ENCODE peak calls at places on chromosomes 5 and 9, in six cellular contexts. M is GM12865, T is GM23338, K is IMR-90, D is fibroblast of lung, Z is tibial artery. C is an unnamed sample.

GRCh38 chr5:14399054-14399657 is 182.4 kb upstream of the OTULINL start:
- DNase-seq in D (peak; percentile 81), T (peak; percentile 72), M (peak; percentile 51), K (peak; percentile 74), Z (no peak), C (peak; percentile 61)

GRCh38 chr5:127887282-127887681 is 184.1 kb downstream of the CCDC192 start:
- DNase-seq in Z (no peak), K (no peak), D (no peak), M (no peak), T (no peak), C (no peak)

GRCh38 chr5:177607452-177608192 is 7.7 kb downstream of the B4GALT7 start:
- DNase-seq in M (peak; percentile 56), K (peak; percentile 76), D (peak; percentile 85), T (peak; percentile 93), Z (peak; percentile 78), C (peak; percentile 63)

GRCh38 chr9:16064701-16065230 is 511.9 kb downstream of the CCDC171 start:
- DNase-seq in D (no peak), M (no peak), T (no peak), K (no peak), Z (no peak), C (no peak)

GRCh38 chr9:111020594-111020993 is 17.7 kb downstream of the LPAR1 start:
- DNase-seq in M (no peak), T (no peak), K (no peak), D (no peak), Z (no peak), C (no peak)

GRCh38 chr5:119355244-119355635 is 579 bp upstream of the TNFAIP8 start:
- DNase-seq in D (no peak), Z (no peak), K (no peak), M (peak; percentile 58), T (peak; percentile 75), C (no peak)

GRCh38 chr5:116865651-116866050 is 291.0 kb upstream of the SEMA6A start:
- DNase-seq in Z (no peak), D (no peak), K (no peak), T (peak; percentile 52), M (no peak), C (no peak)

GRCh38 chr9:124339603-124340146 is 75.6 kb downstream of the PSMB7 start:
- DNase-seq in T (peak; percentile 56), K (no peak), M (no peak), Z (no peak), D (no peak), C (no peak)

GRCh38 chr5:78753093-78753531 is 104.5 kb upstream of the LHFPL2 start:
- DNase-seq in D (peak; percentile 14), K (peak; percentile 68), T (no peak), Z (no peak), M (no peak), C (no peak)

GRCh38 chr5:149996186-149996890 is 4.1 kb downstream of the TIGD6 start:
- DNase-seq in K (no peak), Z (no peak), D (no peak), M (no peak), T (no peak), C (no peak)
- H3K4me3 ChIP-seq in K (no peak overlapping the region), Z (no peak overlapping the region), D (no peak overlapping the region), M (no peak overlapping the region), T (no peak overlapping the region), C (no peak overlapping the region)

GRCh38 chr5:39569857-39570256 is 145.1 kb upstream of the DAB2 start:
- DNase-seq in M (no peak), K (no peak), Z (no peak), T (no peak), D (no peak), C (no peak)

GRCh38 chr5:39566891-39567290 is 142.1 kb upstream of the DAB2 start:
- DNase-seq in T (no peak), D (no peak), Z (no peak), M (no peak), K (no peak), C (no peak)

DNA sequence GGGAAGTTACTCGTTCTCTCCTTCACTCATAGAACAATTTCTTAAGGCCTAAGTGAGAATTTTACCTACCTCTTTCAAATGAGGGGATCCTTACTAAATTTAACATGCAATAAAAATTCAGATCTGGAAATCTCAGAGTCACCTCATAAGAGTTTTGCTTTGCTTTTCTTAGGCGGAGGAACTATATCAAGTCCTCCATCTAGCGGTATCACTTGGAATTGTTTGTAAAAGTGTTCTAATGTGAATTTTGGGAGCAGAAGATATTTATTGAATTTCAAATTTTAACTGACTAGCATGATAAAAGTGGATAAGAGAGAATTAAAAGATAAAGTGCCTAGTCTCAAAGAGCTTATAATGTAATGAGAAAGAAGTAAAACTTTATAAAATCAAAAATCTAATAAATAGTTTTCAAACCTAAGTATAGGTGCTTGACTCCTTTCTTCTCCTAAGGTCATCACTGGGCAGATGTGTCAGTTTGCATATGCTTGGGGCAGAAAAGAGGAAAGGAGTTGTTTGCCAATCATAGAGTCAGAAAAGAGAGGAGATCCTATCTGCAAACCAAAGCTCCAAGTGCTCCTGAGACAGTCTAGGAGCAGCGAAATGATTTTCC is 145.7 kb upstream of the DAB2 start:
- DNase-seq in T (peak; percentile 62), Z (no peak), D (peak; percentile 70), M (peak; percentile 37), K (peak; percentile 61), C (peak; percentile 27)
- TF ChIP-seq CTCF in T (peak; percentile 80), Z (peak; percentile 71), D (peak; percentile 71), M (peak; percentile 49), K (peak; percentile 79), C (peak; percentile 45)

DNA sequence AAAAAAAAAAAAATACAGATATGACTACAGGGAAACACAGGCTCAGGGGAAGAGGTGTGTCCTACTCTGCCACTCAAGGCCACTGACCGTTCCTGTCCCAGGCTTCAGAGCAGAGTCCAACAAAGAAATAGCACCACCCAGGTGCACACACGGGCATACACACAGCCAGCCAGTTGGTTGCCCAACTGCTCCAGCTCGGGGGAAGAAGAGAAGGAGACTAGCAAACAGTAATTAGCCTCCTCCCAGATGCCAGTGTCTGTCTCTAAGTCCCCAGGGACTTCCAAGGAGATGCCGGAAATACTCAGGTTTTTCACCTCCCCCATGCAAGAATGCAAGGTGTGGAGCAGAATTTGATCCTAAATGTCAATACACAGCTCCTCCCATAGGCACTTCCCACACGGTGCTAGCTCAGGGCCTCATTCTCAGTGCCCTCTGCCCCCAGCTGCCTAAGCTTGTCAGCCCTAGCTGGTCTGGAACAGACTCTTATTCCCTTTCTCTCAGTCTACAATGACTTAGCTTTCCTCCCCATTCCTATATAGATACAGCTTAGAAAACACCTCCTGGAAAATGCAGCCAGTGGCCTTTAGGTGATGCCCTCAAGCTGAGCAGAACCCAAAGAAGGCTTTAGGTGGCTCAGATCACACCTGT is 1.7 kb downstream of the MYORG start:
- DNase-seq in K (no peak), T (peak; percentile 76), D (no peak), Z (no peak), M (no peak), C (no peak)
- H3K4me3 ChIP-seq in K (no peak overlapping the region), T (peak overlapping the region; percentile 81), D (no peak overlapping the region), Z (no peak overlapping the region), M (no peak overlapping the region), C (no peak overlapping the region)

GRCh38 chr9:135009051-135009560 is 78.4 kb upstream of the OLFM1 start:
- DNase-seq in D (no peak), M (no peak), Z (no peak), T (no peak), K (no peak), C (no peak)

GRCh38 chr9:135009711-135010362 is 77.6 kb upstream of the OLFM1 start:
- DNase-seq in T (no peak), K (no peak), D (no peak), Z (no peak), M (peak; percentile 8), C (no peak)

GRCh38 chr9:135006911-135007570 is 80.4 kb upstream of the OLFM1 start:
- DNase-seq in K (no peak), T (no peak), M (no peak), Z (no peak), D (no peak), C (no peak)

GRCh38 chr9:135007601-135008000 is 79.9 kb upstream of the OLFM1 start:
- DNase-seq in K (no peak), T (no peak), M (no peak), Z (no peak), D (no peak), C (no peak)

GRCh38 chr9:135008416-135008815 is 79.1 kb upstream of the OLFM1 start:
- DNase-seq in M (no peak), Z (no peak), K (no peak), T (no peak), D (no peak), C (no peak)
- TF ChIP-seq CTCF in M (no peak), Z (no peak), K (no peak), T (no peak), D (no peak), C (no peak)